ENCODE peak calls at places on chromosomes 6 and 20, in ten cellular contexts. One of them, this sample, is unnamed.

GRCh38 chr6:13234130-13234529 is 94.2 kb downstream of the TBC1D7 start:
- DNase-seq in stromal cell of bone marrow: no peak
- DNase-seq in nephron progenitor cell: no peak
- DNase-seq in BE2C: no peak
- DNase-seq in LoVo: no peak
- DNase-seq in C1 segment of cervical spinal cord: no peak
- DNase-seq in epithelial cell of esophagus: peak; percentile 42
- DNase-seq in CD14-positive monocyte: no peak
- DNase-seq in iris pigment epithelial cell: no peak
- DNase-seq in activated CD4-positive, alpha-beta T cell treated with anti-CD3 and anti-CD28 coated beads, Interleukin-2, amount 10 ng/mL, durations not matched to agents 7 days and 5 days: no peak
- DNase-seq in this sample: no peak

GRCh38 chr6:112842338-112842700 is 495.2 kb downstream of the RFPL4B start:
- DNase-seq in stromal cell of bone marrow: no peak
- DNase-seq in nephron progenitor cell: no peak
- DNase-seq in BE2C: no peak
- DNase-seq in LoVo: no peak
- DNase-seq in C1 segment of cervical spinal cord: no peak
- DNase-seq in epithelial cell of esophagus: no peak
- DNase-seq in CD14-positive monocyte: no peak
- DNase-seq in iris pigment epithelial cell: no peak
- DNase-seq in activated CD4-positive, alpha-beta T cell treated with anti-CD3 and anti-CD28 coated beads, Interleukin-2, amount 10 ng/mL, durations not matched to agents 7 days and 5 days: no peak
- DNase-seq in this sample: no peak

GRCh38 chr6:40398810-40399477 is 188.2 kb downstream of the LRFN2 start:
- DNase-seq in stromal cell of bone marrow: no peak
- DNase-seq in nephron progenitor cell: no peak
- DNase-seq in BE2C: peak; percentile 32
- DNase-seq in LoVo: no peak
- DNase-seq in C1 segment of cervical spinal cord: no peak
- DNase-seq in epithelial cell of esophagus: no peak
- DNase-seq in CD14-positive monocyte: no peak
- DNase-seq in iris pigment epithelial cell: no peak
- DNase-seq in activated CD4-positive, alpha-beta T cell treated with anti-CD3 and anti-CD28 coated beads, Interleukin-2, amount 10 ng/mL, durations not matched to agents 7 days and 5 days: no peak
- DNase-seq in this sample: no peak

GRCh38 chr20:56957737-56958553 is 308.5 kb downstream of the BMP7 start:
- DNase-seq in stromal cell of bone marrow: no peak
- DNase-seq in nephron progenitor cell: peak; percentile 78
- DNase-seq in BE2C: peak; percentile 49
- DNase-seq in LoVo: no peak
- DNase-seq in C1 segment of cervical spinal cord: no peak
- DNase-seq in epithelial cell of esophagus: no peak
- DNase-seq in CD14-positive monocyte: no peak
- DNase-seq in iris pigment epithelial cell: no peak
- DNase-seq in activated CD4-positive, alpha-beta T cell treated with anti-CD3 and anti-CD28 coated beads, Interleukin-2, amount 10 ng/mL, durations not matched to agents 7 days and 5 days: no peak
- DNase-seq in this sample: peak; percentile 76

GRCh38 chr20:35878113-35878620 is 76.1 kb downstream of the SCAND1 start:
- DNase-seq in stromal cell of bone marrow: no peak
- DNase-seq in nephron progenitor cell: no peak
- DNase-seq in BE2C: no peak
- DNase-seq in LoVo: no peak
- DNase-seq in C1 segment of cervical spinal cord: no peak
- DNase-seq in epithelial cell of esophagus: no peak
- DNase-seq in CD14-positive monocyte: no peak
- DNase-seq in iris pigment epithelial cell: no peak
- DNase-seq in activated CD4-positive, alpha-beta T cell treated with anti-CD3 and anti-CD28 coated beads, Interleukin-2, amount 10 ng/mL, durations not matched to agents 7 days and 5 days: no peak
- DNase-seq in this sample: no peak

GRCh38 chr6:77876300-77876699 is 223.5 kb downstream of the MEI4 start:
- DNase-seq in stromal cell of bone marrow: no peak
- DNase-seq in nephron progenitor cell: no peak
- DNase-seq in BE2C: no peak
- DNase-seq in LoVo: no peak
- DNase-seq in C1 segment of cervical spinal cord: no peak
- DNase-seq in epithelial cell of esophagus: peak; percentile 16
- DNase-seq in CD14-positive monocyte: no peak
- DNase-seq in iris pigment epithelial cell: peak; percentile 65
- DNase-seq in activated CD4-positive, alpha-beta T cell treated with anti-CD3 and anti-CD28 coated beads, Interleukin-2, amount 10 ng/mL, durations not matched to agents 7 days and 5 days: no peak
- DNase-seq in this sample: no peak

GRCh38 chr6:149991838-149992237 is 28.1 kb downstream of the ULBP1 start:
- DNase-seq in stromal cell of bone marrow: no peak
- DNase-seq in nephron progenitor cell: no peak
- DNase-seq in BE2C: no peak
- DNase-seq in LoVo: no peak
- DNase-seq in C1 segment of cervical spinal cord: no peak
- DNase-seq in epithelial cell of esophagus: no peak
- DNase-seq in CD14-positive monocyte: no peak
- DNase-seq in iris pigment epithelial cell: no peak
- DNase-seq in activated CD4-positive, alpha-beta T cell treated with anti-CD3 and anti-CD28 coated beads, Interleukin-2, amount 10 ng/mL, durations not matched to agents 7 days and 5 days: no peak
- DNase-seq in this sample: no peak

GRCh38 chr6:75029333-75029732 is 176.5 kb downstream of the COL12A1 start:
- DNase-seq in stromal cell of bone marrow: no peak
- DNase-seq in nephron progenitor cell: no peak
- DNase-seq in BE2C: no peak
- DNase-seq in LoVo: no peak
- DNase-seq in C1 segment of cervical spinal cord: no peak
- DNase-seq in epithelial cell of esophagus: no peak
- DNase-seq in CD14-positive monocyte: no peak
- DNase-seq in iris pigment epithelial cell: no peak
- DNase-seq in activated CD4-positive, alpha-beta T cell treated with anti-CD3 and anti-CD28 coated beads, Interleukin-2, amount 10 ng/mL, durations not matched to agents 7 days and 5 days: no peak
- DNase-seq in this sample: no peak

GRCh38 chr20:64143018-64143801 is 21.0 kb upstream of the MYT1 start:
- DNase-seq in stromal cell of bone marrow: no peak
- DNase-seq in nephron progenitor cell: no peak
- DNase-seq in BE2C: no peak
- DNase-seq in LoVo: no peak
- DNase-seq in C1 segment of cervical spinal cord: no peak
- DNase-seq in epithelial cell of esophagus: no peak
- DNase-seq in CD14-positive monocyte: no peak
- DNase-seq in iris pigment epithelial cell: no peak
- DNase-seq in activated CD4-positive, alpha-beta T cell treated with anti-CD3 and anti-CD28 coated beads, Interleukin-2, amount 10 ng/mL, durations not matched to agents 7 days and 5 days: no peak
- DNase-seq in this sample: no peak

GRCh38 chr6:51902261-51902764 is 185.1 kb downstream of the PKHD1 start:
- DNase-seq in stromal cell of bone marrow: no peak
- DNase-seq in nephron progenitor cell: no peak
- DNase-seq in BE2C: no peak
- DNase-seq in LoVo: no peak
- DNase-seq in C1 segment of cervical spinal cord: no peak
- DNase-seq in epithelial cell of esophagus: no peak
- DNase-seq in CD14-positive monocyte: no peak
- DNase-seq in iris pigment epithelial cell: no peak
- DNase-seq in activated CD4-positive, alpha-beta T cell treated with anti-CD3 and anti-CD28 coated beads, Interleukin-2, amount 10 ng/mL, durations not matched to agents 7 days and 5 days: no peak
- DNase-seq in this sample: no peak

GRCh38 chr6:120606743-120607142 is 727.5 kb downstream of the TBC1D32 start:
- DNase-seq in stromal cell of bone marrow: no peak
- DNase-seq in nephron progenitor cell: no peak
- DNase-seq in BE2C: no peak
- DNase-seq in LoVo: no peak
- DNase-seq in C1 segment of cervical spinal cord: no peak
- DNase-seq in epithelial cell of esophagus: no peak
- DNase-seq in CD14-positive monocyte: no peak
- DNase-seq in iris pigment epithelial cell: no peak
- DNase-seq in activated CD4-positive, alpha-beta T cell treated with anti-CD3 and anti-CD28 coated beads, Interleukin-2, amount 10 ng/mL, durations not matched to agents 7 days and 5 days: no peak
- DNase-seq in this sample: no peak

GRCh38 chr6:159736908-159737307 is 9.6 kb downstream of the WTAP start:
- DNase-seq in stromal cell of bone marrow: no peak
- DNase-seq in nephron progenitor cell: no peak
- DNase-seq in BE2C: no peak
- DNase-seq in LoVo: no peak
- DNase-seq in C1 segment of cervical spinal cord: no peak
- DNase-seq in epithelial cell of esophagus: no peak
- DNase-seq in CD14-positive monocyte: no peak
- DNase-seq in iris pigment epithelial cell: no peak
- DNase-seq in activated CD4-positive, alpha-beta T cell treated with anti-CD3 and anti-CD28 coated beads, Interleukin-2, amount 10 ng/mL, durations not matched to agents 7 days and 5 days: no peak
- DNase-seq in this sample: no peak

GRCh38 chr6:104396077-104396476 is 463.6 kb downstream of the HACE1 start:
- DNase-seq in stromal cell of bone marrow: no peak
- DNase-seq in nephron progenitor cell: no peak
- DNase-seq in BE2C: no peak
- DNase-seq in LoVo: no peak
- DNase-seq in C1 segment of cervical spinal cord: no peak
- DNase-seq in epithelial cell of esophagus: peak; percentile 24
- DNase-seq in CD14-positive monocyte: no peak
- DNase-seq in iris pigment epithelial cell: no peak
- DNase-seq in activated CD4-positive, alpha-beta T cell treated with anti-CD3 and anti-CD28 coated beads, Interleukin-2, amount 10 ng/mL, durations not matched to agents 7 days and 5 days: no peak
- DNase-seq in this sample: no peak

GRCh38 chr20:22561965-22562581 is 22.3 kb downstream of the FOXA2 start:
- DNase-seq in stromal cell of bone marrow: no peak
- DNase-seq in nephron progenitor cell: no peak
- DNase-seq in BE2C: no peak
- DNase-seq in LoVo: no peak
- DNase-seq in C1 segment of cervical spinal cord: no peak
- DNase-seq in epithelial cell of esophagus: no peak
- DNase-seq in CD14-positive monocyte: no peak
- DNase-seq in iris pigment epithelial cell: no peak
- DNase-seq in activated CD4-positive, alpha-beta T cell treated with anti-CD3 and anti-CD28 coated beads, Interleukin-2, amount 10 ng/mL, durations not matched to agents 7 days and 5 days: no peak
- DNase-seq in this sample: no peak

GRCh38 chr6:45655630-45656422 is 278.1 kb upstream of the SUPT3H start:
- DNase-seq in stromal cell of bone marrow: peak; percentile 98
- DNase-seq in nephron progenitor cell: no peak
- DNase-seq in BE2C: no peak
- DNase-seq in LoVo: peak; percentile 93
- DNase-seq in C1 segment of cervical spinal cord: no peak
- DNase-seq in epithelial cell of esophagus: peak; percentile 98
- DNase-seq in CD14-positive monocyte: peak; percentile 2
- DNase-seq in iris pigment epithelial cell: peak; percentile 97
- DNase-seq in activated CD4-positive, alpha-beta T cell treated with anti-CD3 and anti-CD28 coated beads, Interleukin-2, amount 10 ng/mL, durations not matched to agents 7 days and 5 days: no peak
- DNase-seq in this sample: no peak

GRCh38 chr6:86706449-86706848 is 230.9 kb upstream of the HTR1E start:
- DNase-seq in stromal cell of bone marrow: no peak
- DNase-seq in nephron progenitor cell: peak; percentile 21
- DNase-seq in BE2C: peak; percentile 43
- DNase-seq in LoVo: no peak
- DNase-seq in C1 segment of cervical spinal cord: no peak
- DNase-seq in epithelial cell of esophagus: no peak
- DNase-seq in CD14-positive monocyte: no peak
- DNase-seq in iris pigment epithelial cell: no peak
- DNase-seq in activated CD4-positive, alpha-beta T cell treated with anti-CD3 and anti-CD28 coated beads, Interleukin-2, amount 10 ng/mL, durations not matched to agents 7 days and 5 days: no peak
- DNase-seq in this sample: no peak

GRCh38 chr20:46164166-46164565 is 46.1 kb downstream of the CD40 start:
- DNase-seq in stromal cell of bone marrow: no peak
- DNase-seq in nephron progenitor cell: no peak
- DNase-seq in BE2C: no peak
- DNase-seq in LoVo: no peak
- DNase-seq in C1 segment of cervical spinal cord: no peak
- DNase-seq in epithelial cell of esophagus: no peak
- DNase-seq in CD14-positive monocyte: no peak
- DNase-seq in iris pigment epithelial cell: no peak
- DNase-seq in activated CD4-positive, alpha-beta T cell treated with anti-CD3 and anti-CD28 coated beads, Interleukin-2, amount 10 ng/mL, durations not matched to agents 7 days and 5 days: no peak
- DNase-seq in this sample: no peak

GRCh38 chr6:12233693-12234551 is 56.2 kb upstream of the EDN1 start:
- DNase-seq in stromal cell of bone marrow: peak; percentile 64
- DNase-seq in nephron progenitor cell: no peak
- DNase-seq in BE2C: peak; percentile 14
- DNase-seq in LoVo: peak; percentile 74
- DNase-seq in C1 segment of cervical spinal cord: no peak
- DNase-seq in epithelial cell of esophagus: peak; percentile 83
- DNase-seq in CD14-positive monocyte: peak; percentile 75
- DNase-seq in iris pigment epithelial cell: peak; percentile 87
- DNase-seq in activated CD4-positive, alpha-beta T cell treated with anti-CD3 and anti-CD28 coated beads, Interleukin-2, amount 10 ng/mL, durations not matched to agents 7 days and 5 days: peak; percentile 64
- DNase-seq in this sample: no peak

GRCh38 chr20:58140787-58141396 is 87.6 kb downstream of the ANKRD60 start:
- DNase-seq in stromal cell of bone marrow: no peak
- DNase-seq in nephron progenitor cell: no peak
- DNase-seq in BE2C: no peak
- DNase-seq in LoVo: no peak
- DNase-seq in C1 segment of cervical spinal cord: no peak
- DNase-seq in epithelial cell of esophagus: no peak
- DNase-seq in CD14-positive monocyte: no peak
- DNase-seq in iris pigment epithelial cell: no peak
- DNase-seq in activated CD4-positive, alpha-beta T cell treated with anti-CD3 and anti-CD28 coated beads, Interleukin-2, amount 10 ng/mL, durations not matched to agents 7 days and 5 days: peak; percentile 3
- DNase-seq in this sample: peak; percentile 43

GRCh38 chr6:146361367-146361924 is 182.2 kb upstream of the RAB32 start:
- DNase-seq in stromal cell of bone marrow: no peak
- DNase-seq in nephron progenitor cell: no peak
- DNase-seq in BE2C: no peak
- DNase-seq in LoVo: no peak
- DNase-seq in C1 segment of cervical spinal cord: no peak
- DNase-seq in epithelial cell of esophagus: peak; percentile 51
- DNase-seq in CD14-positive monocyte: no peak
- DNase-seq in iris pigment epithelial cell: peak; percentile 66
- DNase-seq in activated CD4-positive, alpha-beta T cell treated with anti-CD3 and anti-CD28 coated beads, Interleukin-2, amount 10 ng/mL, durations not matched to agents 7 days and 5 days: no peak
- DNase-seq in this sample: no peak